ENCODE peak calls at places on chromosomes 13 and 19, in nine cellular contexts. Q is stimulated activated CD4-positive, alpha-beta T cell treated with anti-CD3 and anti-CD28 coated beads, Interleukin-15, amount 100 ng/mL, for 48 hours; J is erythroblast; L is tibial artery; O is putamen; X is activated T-helper 1 cell treated with Interleukin-2 at 50 U/mL for 16 hours; K is NCI-H460; H is mammary epithelial cell; S is DMS79. E is an unnamed sample.

GRCh38 chr19:44875666-44876418 is 15.2 kb upstream of the TOMM40 start:
- DNase-seq in Q (no peak), J (no peak), L (no peak), O (no peak), X (no peak), K (no peak), H (no peak), S (no peak), E (no peak)

GRCh38 chr19:38880076-38880881 is 2.2 kb upstream of the RINL start:
- DNase-seq in Q (no peak), J (no peak), L (no peak), O (no peak), X (no peak), K (no peak), H (no peak), S (no peak), E (no peak)

GRCh38 chr13:48448963-48449614 is 36.2 kb upstream of the LPAR6 start:
- DNase-seq in Q (no peak), J (no peak), L (no peak), O (no peak), X (no peak), K (no peak), H (peak), S (no peak), E (no peak)

GRCh38 chr19:13866463-13867046 is 10.4 kb upstream of the NANOS3 start:
- DNase-seq in Q (no peak), J (no peak), L (no peak), O (no peak), X (no peak), K (no peak), H (no peak), S (no peak), E (no peak)

GRCh38 chr19:8512991-8513686 is 828 bp downstream of the ZNF414 start:
- DNase-seq in Q (no peak), J (no peak), L (no peak), O (no peak), X (no peak), K (no peak), H (no peak), S (no peak), E (no peak)

GRCh38 chr13:93736909-93737308 is 510.3 kb downstream of the GPC6 start:
- DNase-seq in Q (no peak), J (no peak), L (no peak), O (no peak), X (no peak), K (no peak), H (no peak), S (no peak), E (no peak)

GRCh38 chr13:46146898-46147297 is 35.1 kb downstream of the LCP1 start:
- DNase-seq in Q (no peak), J (no peak), L (no peak), O (no peak), X (no peak), K (no peak), H (peak), S (peak), E (no peak)

GRCh38 chr13:70623260-70623659 is 515.0 kb upstream of the KLHL1 start:
- DNase-seq in Q (no peak), J (peak), L (no peak), O (no peak), X (no peak), K (no peak), H (no peak), S (no peak), E (no peak)

GRCh38 chr13:114077938-114078335 is 54.5 kb downstream of the RASA3 start:
- DNase-seq in Q (no peak), J (no peak), L (no peak), O (no peak), X (no peak), K (no peak), H (no peak), S (no peak), E (no peak)

GRCh38 chr13:29883941-29884518 is 33.6 kb upstream of the UBL3 start:
- DNase-seq in Q (no peak), J (no peak), L (no peak), O (no peak), X (no peak), K (no peak), H (no peak), S (no peak), E (no peak)

GRCh38 chr13:43908156-43909126 is 28.7 kb downstream of the LACC1 start:
- DNase-seq in Q (no peak), J (peak), L (no peak), O (peak), X (no peak), K (peak), H (peak), S (peak), E (no peak)

GRCh38 chr19:5627395-5627904 is 4.6 kb downstream of the SAFB start:
- DNase-seq in Q (peak), J (peak), L (peak), O (peak), X (no peak), K (no peak), H (no peak), S (no peak), E (no peak)

GRCh38 chr19:16588089-16588823 is 16.0 kb upstream of the SLC35E1 start:
- DNase-seq in Q (peak), J (peak), L (no peak), O (no peak), X (peak), K (no peak), H (peak), S (peak), E (peak)

GRCh38 chr19:4278926-4279529 is at the start of gene SHD:
- DNase-seq in Q (no peak), J (no peak), L (no peak), O (no peak), X (no peak), K (no peak), H (no peak), S (no peak), E (no peak)

GRCh38 chr13:48078251-48078656 is 16.6 kb downstream of the MED4 start:
- DNase-seq in Q (no peak), J (peak), L (no peak), O (no peak), X (no peak), K (no peak), H (peak), S (no peak), E (no peak)

GRCh38 chr13:47594833-47595232 is 406.2 kb downstream of the SUCLA2 start:
- DNase-seq in Q (no peak), J (peak), L (no peak), O (no peak), X (no peak), K (no peak), H (peak), S (no peak), E (no peak)